ENCODE peak calls at places on chromosome X, in eight cellular contexts. C is OCI-LY7, H is endothelial cell, G is hepatocyte, S is BJ, J is AG04449, F is lower lobe of right lung, Q is A549. R is an unnamed sample.

GRCh38 chrX:50881028-50881427 is 29.5 kb upstream of the BMP15 start:
- DNase-seq in G (peak; percentile 8), J (no peak), F (no peak), S (no peak), Q (no peak), H (no peak), C (no peak), R (no peak)

GRCh38 chrX:150062292-150063137 is 124.2 kb upstream of the EOLA2 start:
- DNase-seq in C (no peak), S (peak; percentile 77), H (no peak), J (no peak), Q (peak; percentile 13), G (no peak), F (no peak), R (no peak)

GRCh38 chrX:41605144-41605543 is 83.6 kb upstream of the GPR34 start:
- DNase-seq in S (no peak), C (no peak), Q (no peak), J (no peak), F (no peak), G (no peak), H (no peak), R (no peak)

GRCh38 chrX:104254442-104255115 is at the start of gene ESX1:
- DNase-seq in C (no peak), G (no peak), Q (peak; percentile 33), H (peak; percentile 6), S (no peak), F (no peak), J (no peak), R (peak; percentile 27)

GRCh38 chrX:105323951-105324350 is 103.5 kb upstream of the TEX13A start:
- DNase-seq in H (no peak), C (no peak), J (no peak), F (no peak), G (no peak), Q (no peak), S (no peak), R (no peak)

GRCh38 chrX:107025538-107025937 is 25.5 kb upstream of the MORC4 start:
- DNase-seq in C (peak; percentile 31), J (no peak), F (no peak), H (peak; percentile 15), S (no peak), Q (peak; percentile 38), G (peak; percentile 39), R (no peak)

GRCh38 chrX:46710425-46710824 is 48.5 kb downstream of the SLC9A7 start:
- DNase-seq in G (peak; percentile 5), S (no peak), J (no peak), F (no peak), Q (peak; percentile 26), C (no peak), H (no peak), R (no peak)

GRCh38 chrX:72716766-72717165 is 2.7 kb upstream of the PHKA1 start:
- DNase-seq in S (no peak), F (no peak), G (no peak), H (no peak), C (no peak), Q (peak; percentile 12), J (no peak), R (no peak)

GRCh38 chrX:133570549-133570948 is 155.3 kb upstream of the GPC4 start:
- DNase-seq in F (no peak), C (no peak), J (no peak), H (no peak), G (no peak), S (no peak), Q (no peak), R (no peak)

GRCh38 chrX:138485767-138486166 is 225.8 kb downstream of the FGF13 start:
- DNase-seq in G (no peak), F (no peak), J (no peak), Q (no peak), H (no peak), S (no peak), C (no peak), R (no peak)

GRCh38 chrX:17474892-17475291 is 99.9 kb downstream of the NHS start:
- DNase-seq in S (peak; percentile 18), F (no peak), C (no peak), H (no peak), Q (peak; percentile 7), J (no peak), G (no peak), R (no peak)

GRCh38 chrX:49754238-49754857 is 58.6 kb upstream of the PAGE1 start:
- DNase-seq in H (peak; percentile 44), G (peak; percentile 71), J (no peak), C (peak; percentile 16), Q (peak; percentile 53), F (peak; percentile 43), S (no peak), R (peak; percentile 64)

GRCh38 chrX:22021721-22022120 is 10.4 kb upstream of the PHEX start:
- DNase-seq in Q (no peak), S (no peak), F (no peak), G (no peak), J (no peak), C (no peak), H (no peak), R (peak; percentile 15)

GRCh38 chrX:86171366-86171765 is 23.1 kb downstream of the DACH2 start:
- DNase-seq in F (no peak), J (no peak), G (peak; percentile 39), Q (peak; percentile 47), S (no peak), C (peak; percentile 11), H (peak; percentile 23), R (peak; percentile 22)

GRCh38 chrX:109886122-109886761 is 116.7 kb upstream of the TMEM164 start:
- DNase-seq in J (no peak), G (peak; percentile 42), S (no peak), F (peak; percentile 41), C (peak; percentile 35), H (peak; percentile 38), Q (peak; percentile 57), R (peak; percentile 34)

GRCh38 chrX:135625995-135626394 is 87.4 kb upstream of the CT45A1 start:
- DNase-seq in Q (peak; percentile 29), H (peak; percentile 38), C (no peak), F (no peak), G (peak; percentile 7), J (no peak), S (no peak), R (no peak)

GRCh38 chrX:41085883-41086626 is 810 bp downstream of the USP9X start:
- DNase-seq in F (peak; percentile 58), C (peak; percentile 45), H (peak; percentile 47), G (peak; percentile 68), S (no peak), Q (peak; percentile 65), J (no peak), R (peak; percentile 39)

DNA sequence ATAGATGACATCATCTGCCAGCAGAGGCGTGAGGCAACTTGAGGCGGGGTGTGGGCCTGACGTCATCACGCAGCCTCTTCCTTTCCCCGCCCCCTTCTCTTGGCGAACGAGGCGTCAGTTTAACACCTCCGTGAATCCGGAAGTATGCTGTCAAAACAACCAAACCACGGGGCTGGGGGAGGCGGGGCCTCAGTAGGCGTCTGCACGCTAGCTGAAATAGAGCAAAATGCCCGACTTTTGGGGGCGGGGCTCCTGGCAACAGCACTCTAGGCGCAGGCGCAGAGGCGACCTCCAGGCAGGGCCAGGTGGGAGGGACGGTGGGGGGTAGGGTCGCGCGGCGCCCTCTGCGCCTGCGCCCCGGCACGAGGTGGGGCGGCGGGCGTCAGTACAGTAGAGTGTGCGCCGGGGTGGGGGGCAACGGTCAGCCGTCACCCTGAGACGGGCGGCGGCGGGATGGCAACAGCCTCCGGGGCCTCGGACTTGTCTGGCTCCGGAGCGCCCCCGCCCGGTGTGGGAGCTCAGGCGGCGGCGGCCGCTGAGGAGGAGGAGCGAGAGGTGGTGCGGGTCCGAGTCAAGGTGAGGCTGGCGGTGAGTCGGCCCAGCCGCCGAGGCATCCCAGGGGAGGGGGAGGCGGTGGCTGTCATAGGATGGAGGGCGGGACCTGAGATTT is at the start of gene TBC1D25:
- DNase-seq in F (peak; percentile 99), J (peak; percentile 75), C (peak; percentile 98), G (peak; percentile 97), H (peak; percentile 89), S (peak; percentile 82), Q (peak; percentile 99), R (peak; percentile 95)
- TF ChIP-seq CTCF in F (peak; percentile 48), J (peak; percentile 60), C (peak; percentile 66), G (peak; percentile 53), H (no peak), S (peak; percentile 45), Q (peak; percentile 34), R (no peak)

GRCh38 chrX:119757979-119758681 is at the start of gene SOWAHD:
- DNase-seq in F (peak; percentile 63), G (peak; percentile 72), H (peak; percentile 23), Q (peak; percentile 21), J (no peak), S (no peak), C (peak; percentile 39), R (peak; percentile 36)

GRCh38 chrX:119759333-119759766 is 962 bp downstream of the SOWAHD start:
- DNase-seq in J (no peak), F (no peak), C (no peak), G (no peak), S (no peak), H (no peak), Q (no peak), R (no peak)

GRCh38 chrX:119757646-119757978 is 776 bp upstream of the SOWAHD start:
- DNase-seq in S (no peak), C (no peak), H (no peak), J (no peak), G (no peak), Q (no peak), F (no peak), R (no peak)

GRCh38 chrX:119760026-119760902 is 1.9 kb downstream of the SOWAHD start:
- DNase-seq in F (no peak), C (peak; percentile 30), J (no peak), S (no peak), H (no peak), Q (no peak), G (no peak), R (no peak)

GRCh38 chrX:119758682-119759332 is 419 bp downstream of the SOWAHD start:
- DNase-seq in C (no peak), J (no peak), F (no peak), G (peak; percentile 54), H (peak; percentile 4), S (no peak), Q (no peak), R (peak; percentile 21)
- TF ChIP-seq CTCF in C (no peak), J (no peak), F (no peak), G (no peak), H (no peak), S (no peak), Q (no peak), R (no peak)

DNA sequence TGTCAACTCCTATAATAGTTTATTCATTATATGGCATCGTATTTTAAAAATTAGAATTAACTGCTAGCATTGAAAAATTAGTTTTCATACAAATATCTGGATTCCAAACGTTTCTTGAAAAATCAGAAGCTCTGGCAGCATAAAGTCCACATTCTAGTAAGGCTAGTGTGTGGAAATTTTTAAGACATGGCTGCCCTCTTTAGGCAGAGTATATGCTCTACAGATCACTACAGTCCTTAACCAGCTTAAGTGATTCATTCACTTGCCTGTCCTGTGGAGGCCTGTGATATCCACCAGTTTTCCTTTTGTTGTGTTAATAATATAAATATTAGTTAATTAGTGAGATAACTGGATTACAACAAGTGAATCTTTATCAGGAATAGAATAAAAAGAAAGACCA is 287.2 kb downstream of the OPHN1 start:
- DNase-seq in C (peak; percentile 2), Q (peak; percentile 56), G (peak; percentile 44), S (no peak), H (no peak), F (no peak), J (peak; percentile 7), R (no peak)
- TF ChIP-seq CTCF in C (no peak), Q (peak; percentile 55), G (peak; percentile 50), S (peak; percentile 44), H (no peak), F (peak; percentile 31), J (peak; percentile 32), R (no peak)

GRCh38 chrX:94288972-94289371 is 615.0 kb downstream of the FAM133A start:
- DNase-seq in C (no peak), G (no peak), J (no peak), H (no peak), S (no peak), F (no peak), Q (no peak), R (no peak)

GRCh38 chrX:94288325-94288724 is 614.3 kb downstream of the FAM133A start:
- DNase-seq in S (no peak), H (no peak), J (no peak), G (peak; percentile 6), F (no peak), Q (no peak), C (no peak), R (no peak)
- TF ChIP-seq CTCF in S (no peak), H (no peak), J (no peak), G (peak; percentile 63), F (no peak), Q (no peak), C (peak; percentile 11), R (no peak)

R was measured in glutamatergic neuron.